ENCODE peak calls at places on chromosomes 3 and 15, in five cellular contexts. A, J, L, Z and S are unnamed samples.

GRCh38 chr3:48598323-48599076 is 3.4 kb upstream of the COL7A1 start:
- DNase-seq in A (no peak), J (no peak), L (no peak), Z (no peak), S (no peak)

GRCh38 chr3:149042766-149043386 is 43.5 kb downstream of the HLTF start:
- DNase-seq in A (no peak), J (no peak), L (no peak), Z (peak), S (no peak)

GRCh38 chr15:79834496-79834895 is 62.3 kb downstream of the MTHFS start:
- DNase-seq in A (no peak), J (no peak), L (no peak), Z (no peak), S (no peak)

GRCh38 chr3:129908417-129908816 is 14.9 kb upstream of the TMCC1 start:
- DNase-seq in A (peak), J (no peak), L (no peak), Z (no peak), S (no peak)

GRCh38 chr3:125194849-125195601 is 17.5 kb downstream of the SLC12A8 start:
- DNase-seq in A (no peak), J (no peak), L (no peak), Z (no peak), S (no peak)

GRCh38 chr3:51336261-51336660 is 48.8 kb upstream of the MANF start:
- DNase-seq in A (no peak), J (no peak), L (no peak), Z (no peak), S (no peak)

GRCh38 chr15:77595231-77595630 is 37.5 kb downstream of the LINGO1 start:
- DNase-seq in A (no peak), J (no peak), L (no peak), Z (no peak), S (no peak)

GRCh38 chr15:65275728-65276126 is 11.0 kb downstream of the PARP16 start:
- DNase-seq in A (peak), J (peak), L (no peak), Z (no peak), S (no peak)

GRCh38 chr15:50883903-50884302 is 24.6 kb upstream of the AP4E1 start:
- DNase-seq in A (no peak), J (no peak), L (no peak), Z (peak), S (no peak)

DNA sequence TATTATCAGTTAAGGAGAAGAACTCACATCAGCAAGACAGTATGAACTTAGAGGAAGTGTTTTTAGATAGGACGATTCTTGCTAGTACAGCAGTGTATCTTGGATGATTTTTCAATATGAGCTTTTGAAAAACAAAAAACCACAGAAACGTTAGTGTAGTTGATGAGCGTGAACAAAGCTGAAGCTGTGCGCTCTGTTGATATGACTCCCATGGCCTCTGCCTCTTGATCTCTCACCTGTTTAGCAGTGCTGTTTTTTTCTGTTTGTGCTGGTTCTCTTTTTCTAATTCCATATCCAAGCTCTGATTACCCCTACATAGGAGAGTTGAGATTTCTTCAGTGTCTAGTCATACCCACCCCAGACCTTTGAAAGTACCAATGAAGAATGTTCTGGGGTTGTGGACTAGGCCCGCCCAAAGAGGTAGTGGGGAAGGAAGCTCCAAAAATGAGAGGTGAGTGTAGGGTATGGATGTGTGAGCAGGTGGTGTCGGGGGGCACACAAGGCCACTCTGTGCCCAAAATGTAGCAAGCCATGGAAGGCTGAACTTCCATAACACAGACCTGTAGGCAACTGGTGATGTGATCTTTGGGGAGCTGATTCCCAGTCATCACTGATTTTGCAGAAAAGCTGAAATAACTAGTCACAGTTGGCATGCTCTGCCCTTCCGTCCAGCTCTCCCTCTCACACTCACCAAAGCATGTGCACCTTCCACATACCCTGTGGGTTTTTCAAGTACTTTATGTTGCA is 20.0 kb upstream of the CMTM7 start:
- DNase-seq in A (no peak), J (no peak), L (no peak), Z (no peak), S (no peak)
- TF ChIP-seq FOXM1 in A (no peak), J (no peak), L (no peak), Z (no peak), S (no peak)

GRCh38 chr3:41715376-41715775 is 246.5 kb downstream of the ULK4 start:
- DNase-seq in A (no peak), J (no peak), L (no peak), Z (no peak), S (no peak)

GRCh38 chr3:41710646-41711388 is 251.1 kb downstream of the ULK4 start:
- DNase-seq in A (no peak), J (no peak), L (no peak), Z (no peak), S (no peak)

GRCh38 chr3:41708176-41708575 is 253.7 kb downstream of the ULK4 start:
- DNase-seq in A (no peak), J (no peak), L (no peak), Z (no peak), S (no peak)

GRCh38 chr3:41716391-41716910 is 245.5 kb downstream of the ULK4 start:
- DNase-seq in A (no peak), J (no peak), L (peak), Z (no peak), S (no peak)

GRCh38 chr3:41711656-41712055 is 250.2 kb downstream of the ULK4 start:
- DNase-seq in A (no peak), J (no peak), L (no peak), Z (peak), S (no peak)
- TF ChIP-seq FOXM1 in A (no peak), J (no peak), L (no peak), Z (no peak), S (no peak)

GRCh38 chr3:170767576-170767941 is 102.4 kb downstream of the RPL22L1 start:
- DNase-seq in A (no peak), J (no peak), L (no peak), Z (no peak), S (no peak)

GRCh38 chr3:170764017-170764416 is 106.0 kb downstream of the RPL22L1 start:
- DNase-seq in A (no peak), J (no peak), L (no peak), Z (no peak), S (no peak)

GRCh38 chr3:170766823-170767575 is 103.0 kb downstream of the RPL22L1 start:
- DNase-seq in A (no peak), J (no peak), L (no peak), Z (no peak), S (no peak)

GRCh38 chr3:170766253-170766652 is 103.7 kb downstream of the RPL22L1 start:
- DNase-seq in A (no peak), J (no peak), L (no peak), Z (no peak), S (no peak)

DNA sequence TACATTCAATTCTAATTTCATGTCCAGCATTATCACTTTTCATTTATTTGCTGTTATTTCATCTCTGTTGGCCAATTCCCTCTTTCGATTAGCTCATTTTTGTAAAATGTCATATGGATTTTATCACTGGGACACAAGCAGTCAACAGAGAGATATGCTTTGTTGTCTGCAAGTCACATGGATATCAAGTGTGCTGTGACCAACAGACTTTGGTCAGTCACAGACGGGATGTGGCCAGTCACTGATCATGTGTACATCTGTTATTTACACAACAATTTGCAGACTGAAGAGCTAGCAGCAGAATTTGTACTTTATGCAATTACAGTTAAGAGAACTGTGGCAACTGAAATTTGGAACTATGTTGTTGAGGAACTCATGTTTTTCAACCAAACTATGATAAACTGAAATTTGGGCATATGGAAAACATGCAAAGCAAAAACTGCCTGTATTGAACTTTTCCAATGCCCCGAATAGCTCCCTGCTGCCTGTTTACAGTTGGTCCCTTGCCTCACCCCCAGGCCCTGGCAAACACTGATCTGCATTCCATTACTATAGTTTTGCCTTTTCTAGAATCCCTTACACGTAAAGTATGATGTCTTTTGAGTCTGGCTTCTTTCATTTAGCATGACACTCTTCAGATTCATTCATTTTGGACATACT is 104.4 kb downstream of the RPL22L1 start:
- DNase-seq in A (peak), J (peak), L (no peak), Z (no peak), S (no peak)
- TF ChIP-seq FOXM1 in A (no peak), J (no peak), L (no peak), Z (no peak), S (no peak)

DNA sequence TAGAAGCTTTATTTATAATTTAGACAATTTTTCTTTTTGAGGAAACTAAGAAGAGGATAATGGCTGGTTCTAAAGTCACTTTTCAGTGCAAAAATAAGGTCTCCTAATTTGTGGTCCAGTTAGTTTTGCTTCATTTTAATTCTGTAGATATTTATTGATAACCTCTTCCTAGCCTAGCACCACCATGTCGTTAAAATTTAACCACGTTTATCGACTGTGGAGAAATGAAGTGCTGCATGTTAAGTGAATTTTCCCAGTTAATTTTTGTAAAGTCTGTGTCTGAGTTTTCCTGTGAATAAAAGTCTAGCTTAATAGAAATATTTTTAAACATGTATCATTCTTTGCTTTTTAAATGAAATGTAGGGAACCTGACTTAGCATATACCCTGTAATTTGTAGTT is 16.7 kb downstream of the LRRC28 start:
- DNase-seq in A (no peak), J (no peak), L (no peak), Z (no peak), S (no peak)
- TF ChIP-seq FOXM1 in A (no peak), J (no peak), L (no peak), Z (no peak), S (no peak)

GRCh38 chr15:37682304-37682703 is 252.1 kb upstream of the TMCO5A start:
- DNase-seq in A (peak), J (peak), L (no peak), Z (no peak), S (no peak)
- TF ChIP-seq FOXM1 in A (no peak), J (no peak), L (no peak), Z (no peak), S (no peak)

GRCh38 chr3:126621627-126622345 is 33.1 kb downstream of the TXNRD3 start:
- DNase-seq in A (no peak), J (no peak), L (no peak), Z (no peak), S (no peak)
- TF ChIP-seq FOXM1 in A (no peak), J (no peak), L (no peak), Z (no peak), S (no peak)

GRCh38 chr3:132205609-132206008 is 111.6 kb upstream of the ACP3 start:
- DNase-seq in A (no peak), J (no peak), L (no peak), Z (no peak), S (no peak)
- TF ChIP-seq FOXM1 in A (no peak), J (no peak), L (no peak), Z (no peak), S (no peak)

DNA sequence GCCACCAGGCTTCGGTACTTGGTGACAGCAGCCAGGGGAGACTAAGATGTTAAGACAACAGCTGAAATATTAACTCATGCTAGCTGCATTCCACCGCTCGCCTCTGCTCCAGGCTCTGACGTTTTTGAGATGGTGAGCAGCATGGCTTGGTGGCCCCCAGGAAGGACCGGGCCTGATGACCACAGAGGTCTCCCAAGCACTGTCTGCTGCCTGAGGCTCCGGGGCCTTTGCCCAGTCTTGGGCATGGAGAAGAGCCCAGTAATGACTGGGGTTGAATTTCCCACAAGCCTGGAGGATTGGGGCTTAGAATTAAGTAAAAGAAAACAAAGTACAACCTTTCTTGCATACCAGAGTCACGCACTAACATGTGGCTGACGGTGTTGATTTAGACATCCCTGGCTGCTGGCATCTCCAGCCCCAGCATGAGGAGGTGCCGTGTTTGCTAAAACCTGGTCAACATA is 243.6 kb upstream of the LYSMD4 start:
- DNase-seq in A (no peak), J (no peak), L (no peak), Z (no peak), S (no peak)
- TF ChIP-seq FOXM1 in A (no peak), J (no peak), L (no peak), Z (no peak), S (no peak)

DNA sequence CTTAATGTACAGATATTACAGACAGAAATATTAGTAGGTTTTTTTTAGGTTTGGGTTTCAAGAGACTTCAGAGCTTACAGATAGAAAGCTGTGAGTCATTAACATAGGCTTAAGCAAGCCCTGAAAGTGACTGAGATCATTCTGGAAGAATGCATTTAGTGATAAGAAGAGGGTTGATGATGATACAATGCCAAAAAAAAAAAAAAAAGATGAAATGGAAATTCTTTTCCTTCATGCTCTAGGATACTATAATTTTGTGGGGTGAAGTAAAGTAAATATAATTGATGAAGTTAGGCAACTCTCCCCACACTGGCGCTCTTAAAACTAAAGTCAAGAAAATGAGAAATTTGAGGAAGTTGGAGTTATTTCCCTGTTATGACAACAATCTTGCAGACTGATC is 169.4 kb upstream of the ZNF385D start:
- DNase-seq in A (no peak), J (no peak), L (no peak), Z (no peak), S (no peak)
- TF ChIP-seq FOXM1 in A (no peak), J (no peak), L (no peak), Z (no peak), S (no peak)

DNA sequence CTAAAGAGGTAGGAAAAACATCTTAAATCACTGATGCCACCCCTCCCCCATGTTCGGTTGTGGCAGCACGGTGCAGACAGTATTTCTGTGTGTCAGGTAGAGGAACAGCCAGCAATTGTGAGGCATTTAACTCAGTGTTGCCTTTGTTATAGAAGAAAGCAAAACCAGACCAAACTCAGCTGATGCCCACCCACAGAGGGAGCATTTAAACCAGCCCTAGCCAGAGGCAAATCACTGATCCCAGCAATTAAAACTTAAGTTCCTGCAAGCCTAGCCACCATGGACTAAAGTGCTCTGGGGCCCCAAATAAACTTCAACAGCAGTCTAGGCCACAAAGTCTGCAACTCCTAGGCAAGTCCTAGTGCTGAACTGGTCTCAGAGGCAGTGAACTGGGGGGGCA is 94.5 kb downstream of the CFAP20DC start:
- DNase-seq in A (no peak), J (no peak), L (no peak), Z (no peak), S (no peak)
- TF ChIP-seq FOXM1 in A (no peak), J (no peak), L (no peak), Z (no peak), S (no peak)